ENCODE peak calls at places on chromosomes 3 and 15, in five cellular contexts. R is NT2/D1, P is NB4, T is mesenchymal stem cell, U is tibial artery. A is an unnamed sample.

GRCh38 chr15:84605225-84605882 is 4.5 kb downstream of the ZSCAN2 start:
- DNase-seq in R (no peak), P (no peak), U (no peak), T (no peak), A (no peak)

GRCh38 chr3:23702198-23702597 is 103.6 kb upstream of the UBE2E1 start:
- DNase-seq in R (peak), U (no peak), P (no peak), T (peak), A (no peak)

GRCh38 chr3:105518806-105519418 is 152.2 kb downstream of the ALCAM start:
- DNase-seq in T (peak), P (peak), R (peak), U (no peak), A (peak)

GRCh38 chr15:80997692-80998091 is 3.0 kb upstream of the TLNRD1 start:
- DNase-seq in U (no peak), R (no peak), T (no peak), P (no peak), A (no peak)

GRCh38 chr3:13420051-13420816 is at the start of gene NUP210:
- DNase-seq in U (no peak), T (no peak), P (peak), R (no peak), A (no peak)

GRCh38 chr15:26771917-26772587 is 814 bp downstream of the GABRB3 start:
- DNase-seq in P (no peak), R (no peak), T (no peak), U (no peak), A (no peak)

GRCh38 chr15:56496635-56497034 is 31.7 kb upstream of the MNS1 start:
- DNase-seq in T (peak), R (peak), U (peak), P (peak), A (peak)

GRCh38 chr3:115922681-115923347 is 299.5 kb downstream of the GAP43 start:
- DNase-seq in T (peak), R (peak), P (peak), U (no peak), A (peak)

GRCh38 chr3:80993241-80993945 is 768.1 kb downstream of the GBE1 start:
- DNase-seq in R (no peak), U (no peak), P (no peak), T (no peak), A (no peak)

GRCh38 chr3:63791974-63792373 is 27.1 kb upstream of the C3orf49 start:
- DNase-seq in R (no peak), T (peak), P (peak), U (no peak), A (no peak)

GRCh38 chr15:41860049-41860828 is 21.6 kb downstream of the PLA2G4B start:
- DNase-seq in P (peak), T (no peak), U (no peak), R (no peak), A (no peak)

GRCh38 chr3:42880601-42881451 is 5.1 kb upstream of the CYP8B1 start:
- DNase-seq in U (peak), P (peak), T (peak), R (peak), A (peak)

GRCh38 chr3:157142315-157142714 is 17.6 kb downstream of the CCNL1 start:
- DNase-seq in R (no peak), P (no peak), U (no peak), T (no peak), A (no peak)

GRCh38 chr3:140466535-140466934 is 211.3 kb upstream of the TRIM42 start:
- DNase-seq in U (no peak), R (no peak), P (no peak), T (no peak), A (no peak)

GRCh38 chr3:138417559-138417982 is 16.8 kb upstream of the ESYT3 start:
- DNase-seq in T (peak), U (peak), P (peak), R (peak), A (peak)

GRCh38 chr3:72593881-72594397 is 254.3 kb downstream of the SHQ1 start:
- DNase-seq in R (no peak), P (peak), U (no peak), T (no peak), A (no peak)

GRCh38 chr3:14265246-14265962 is 86.8 kb downstream of the LSM3 start:
- DNase-seq in T (peak), U (no peak), P (no peak), R (no peak), A (no peak)

GRCh38 chr3:13420817-13421755 is 964 bp upstream of the NUP210 start:
- DNase-seq in T (no peak), R (no peak), U (no peak), P (peak), A (no peak)

GRCh38 chr3:196177567-196177966 is 33.6 kb downstream of the ZDHHC19 start:
- DNase-seq in R (no peak), U (no peak), T (no peak), P (no peak), A (no peak)

GRCh38 chr3:112531358-112531781 is 30.4 kb downstream of the ATG3 start:
- DNase-seq in R (no peak), T (peak), U (no peak), P (peak), A (no peak)

GRCh38 chr3:177354461-177354860 is 157.2 kb upstream of the TBL1XR1 start:
- DNase-seq in U (no peak), R (no peak), P (no peak), T (no peak), A (no peak)

GRCh38 chr3:136366289-136366688 is 116.1 kb downstream of the PCCB start:
- DNase-seq in P (no peak), T (peak), U (no peak), R (no peak), A (no peak)

GRCh38 chr15:51086409-51086808 is 8.3 kb downstream of the TNFAIP8L3 start:
- DNase-seq in T (no peak), R (no peak), P (no peak), U (no peak), A (no peak)

GRCh38 chr3:39415983-39416382 is 9.5 kb downstream of the RPSA start:
- DNase-seq in U (no peak), P (peak), T (no peak), R (no peak), A (no peak)

GRCh38 chr15:33534642-33535041 is 223.9 kb downstream of the RYR3 start:
- DNase-seq in P (no peak), T (no peak), R (no peak), U (no peak), A (no peak)

GRCh38 chr3:190492129-190492528 is 21.8 kb upstream of the IL1RAP start:
- DNase-seq in R (no peak), T (no peak), P (no peak), U (no peak), A (no peak)

GRCh38 chr3:13533823-13534435 is 15.0 kb upstream of the FBLN2 start:
- DNase-seq in T (no peak), P (no peak), U (no peak), R (no peak), A (no peak)

GRCh38 chr3:33146791-33147445 is 33.1 kb downstream of the CRTAP start:
- DNase-seq in R (no peak), T (no peak), P (no peak), U (no peak), A (no peak)

DNA sequence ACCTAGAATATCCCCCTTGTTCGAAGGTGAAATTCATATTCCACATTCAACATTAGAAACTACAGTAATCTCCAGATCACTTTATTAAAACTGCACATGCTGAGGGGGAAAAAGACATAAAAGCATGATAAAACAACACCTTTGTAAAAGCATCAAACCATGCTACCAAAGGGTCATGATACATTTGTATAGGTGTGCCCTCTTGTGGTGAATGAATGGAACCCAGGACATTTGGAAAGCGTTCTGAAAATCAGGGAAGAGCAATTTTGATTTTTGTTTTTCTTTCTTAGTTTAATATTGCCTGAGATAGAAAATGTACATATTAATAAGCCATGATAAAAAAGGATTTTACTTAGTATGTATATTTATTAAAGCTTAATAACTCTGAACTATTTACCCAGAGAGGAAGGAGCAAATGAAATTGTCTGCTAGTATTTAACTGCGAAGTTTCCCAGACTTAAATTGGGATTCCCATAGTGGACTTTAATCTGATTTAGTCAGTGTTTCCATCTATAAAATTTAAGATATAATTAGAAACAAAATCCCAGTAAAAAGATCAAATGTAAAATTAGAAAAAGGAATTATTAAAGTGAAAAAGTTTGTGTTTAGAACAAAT is 105.8 kb upstream of the ARL6 start:
- DNase-seq in U (no peak), T (peak), P (peak), R (peak), A (no peak)
- H3K4me3 ChIP-seq in U (no peak), T (no peak), P (no peak), R (no peak), A (no peak)

DNA sequence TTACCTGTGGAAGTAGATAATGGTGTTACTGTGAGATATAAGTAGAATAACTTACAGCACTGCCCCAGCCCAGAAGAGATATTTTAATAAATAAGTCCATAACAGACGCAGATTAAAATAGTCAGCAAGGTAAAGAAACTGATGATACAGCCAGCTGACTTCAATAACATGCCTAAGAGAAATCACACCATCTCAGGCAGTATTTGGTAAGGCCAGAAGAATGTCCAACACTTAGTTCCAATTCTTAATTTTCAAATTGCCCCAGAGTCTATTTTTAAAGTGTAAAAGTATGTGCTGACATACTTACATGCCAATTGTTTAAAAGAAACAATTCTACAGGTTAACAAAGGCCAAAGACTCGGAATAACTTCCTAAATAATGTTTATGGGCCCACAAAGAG is 1.6 kb downstream of the GNB4 start:
- DNase-seq in T (no peak), R (no peak), P (no peak), U (no peak), A (no peak)
- H3K4me3 ChIP-seq in T (peak), R (no peak), P (peak), U (peak), A (no peak)

DNA sequence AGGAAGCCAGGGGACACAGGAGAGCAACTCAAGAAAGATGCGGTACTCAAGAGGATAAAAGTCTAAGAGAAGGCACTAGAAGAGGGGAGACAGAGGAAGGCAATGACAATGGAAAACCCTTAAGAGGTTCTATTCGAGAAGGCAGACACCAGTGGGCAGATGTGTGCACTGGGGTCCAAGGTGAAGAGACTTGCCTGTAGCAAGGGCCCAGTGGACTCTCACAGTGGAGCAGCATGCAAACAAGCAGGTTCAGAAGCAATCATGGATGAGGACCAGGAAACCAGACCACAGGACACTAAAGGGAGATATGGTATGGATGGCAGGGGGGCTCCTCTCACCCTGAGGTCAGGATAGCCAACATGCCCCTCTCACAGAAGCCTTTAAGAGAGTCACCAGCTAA is 2.7 kb downstream of the ADCY5 start:
- DNase-seq in T (no peak), U (no peak), R (no peak), P (no peak), A (no peak)
- H3K4me3 ChIP-seq in T (no peak), U (peak), R (no peak), P (no peak), A (no peak)

GRCh38 chr3:62318365-62318751 is 55.0 kb downstream of the FEZF2 start:
- DNase-seq in R (no peak), U (no peak), T (no peak), P (no peak), A (no peak)
- H3K4me3 ChIP-seq in R (peak), U (peak), T (peak), P (no peak), A (peak)

GRCh38 chr3:93981649-93982048 is 1.7 kb downstream of the ARL13B start:
- DNase-seq in T (no peak), U (no peak), R (no peak), P (no peak), A (no peak)
- H3K4me3 ChIP-seq in T (no peak), U (no peak), R (no peak), P (no peak), A (no peak)

GRCh38 chr3:64916937-64917336 is 229.1 kb upstream of the ADAMTS9 start:
- DNase-seq in R (peak), T (peak), P (no peak), U (no peak), A (peak)
- H3K4me3 ChIP-seq in R (no peak), T (no peak), P (no peak), U (no peak), A (no peak)

GRCh38 chr15:70089692-70089971 is 8.1 kb downstream of the TLE3 start:
- DNase-seq in R (no peak), P (no peak), T (peak), U (no peak), A (no peak)
- H3K4me3 ChIP-seq in R (no peak), P (no peak), T (peak), U (no peak), A (no peak)